ENCODE peak calls at places on chromosomes 3 and 15, in five cellular contexts. P is effector CD4-positive, alpha-beta T cell; F is OCI-M1; G is MCF 10A; I is CD4-positive, CD25-positive, alpha-beta regulatory T cell. K is an unnamed sample.

GRCh38 chr15:92614301-92614700 is 41.3 kb downstream of the FAM174B start:
- DNase-seq in P (no peak), F (no peak), G (no peak), I (no peak), K (no peak)

GRCh38 chr3:24100694-24101402 is 155.8 kb downstream of the NR1D2 start:
- DNase-seq in P (no peak), F (no peak), G (no peak), I (no peak), K (no peak)

GRCh38 chr3:186097663-186098451 is 11.0 kb downstream of the ETV5 start:
- DNase-seq in P (no peak), F (peak), G (peak), I (no peak), K (no peak)

GRCh38 chr15:74783808-74784175 is 1.9 kb downstream of the CSK start:
- DNase-seq in P (no peak), F (peak), G (no peak), I (no peak), K (no peak)

GRCh38 chr3:45137656-45138181 is 8.5 kb downstream of the CDCP1 start:
- DNase-seq in P (no peak), F (peak), G (no peak), I (no peak), K (no peak)

GRCh38 chr15:53588773-53589172 is 170.7 kb downstream of the WDR72 start:
- DNase-seq in P (no peak), F (no peak), G (peak), I (no peak), K (no peak)

GRCh38 chr3:98717584-98717983 is 45.6 kb upstream of the ST3GAL6 start:
- DNase-seq in P (no peak), F (no peak), G (no peak), I (no peak), K (no peak)

GRCh38 chr15:67181221-67181639 is 73.2 kb downstream of the AAGAB start:
- DNase-seq in P (no peak), F (no peak), G (no peak), I (no peak), K (no peak)

GRCh38 chr3:66256806-66257205 is 36.0 kb downstream of the SLC25A26 start:
- DNase-seq in P (no peak), F (peak), G (no peak), I (no peak), K (no peak)

GRCh38 chr3:41808152-41808551 is 153.8 kb downstream of the ULK4 start:
- DNase-seq in P (no peak), F (peak), G (peak), I (no peak), K (no peak)

GRCh38 chr3:160827516-160827915 is 71.5 kb downstream of the PPM1L start:
- DNase-seq in P (no peak), F (no peak), G (no peak), I (no peak), K (no peak)

GRCh38 chr3:13529196-13529975 is 19.5 kb upstream of the FBLN2 start:
- DNase-seq in P (no peak), F (no peak), G (no peak), I (no peak), K (no peak)

GRCh38 chr15:79381593-79381992 is 50.5 kb upstream of the MINAR1 start:
- DNase-seq in P (no peak), F (no peak), G (no peak), I (no peak), K (no peak)

GRCh38 chr3:17645074-17645698 is 97.2 kb downstream of the TBC1D5 start:
- DNase-seq in P (no peak), F (peak), G (peak), I (peak), K (no peak)

GRCh38 chr3:138348950-138349739 is 766 bp downstream of the MRAS start:
- DNase-seq in P (no peak), F (no peak), G (no peak), I (no peak), K (no peak)

GRCh38 chr15:73265536-73266153 is 103.1 kb downstream of the HCN4 start:
- DNase-seq in P (peak), F (peak), G (peak), I (peak), K (peak)

GRCh38 chr15:91861223-91861622 is 7.7 kb downstream of the SLCO3A1 start:
- DNase-seq in P (no peak), F (peak), G (no peak), I (no peak), K (no peak)

GRCh38 chr3:153331676-153332075 is 169.7 kb downstream of the RAP2B start:
- DNase-seq in P (no peak), F (no peak), G (no peak), I (no peak), K (no peak)

GRCh38 chr3:115399751-115400150 is 223.6 kb upstream of the GAP43 start:
- DNase-seq in P (no peak), F (no peak), G (no peak), I (no peak), K (no peak)

GRCh38 chr3:131326307-131326706 is 55.3 kb upstream of the NUDT16 start:
- DNase-seq in P (no peak), F (no peak), G (peak), I (no peak), K (no peak)

K was measured in T-helper 9 cell.